ENCODE peak calls at places on chromosomes 16 and 17, in seven cellular contexts. G is HFFc6; T is fibroblast of the aortic adventitia; Z is central memory CD8-positive, alpha-beta T cell; N is cardiac septum; I is NCI-H1417 treated with DMSO at 0.1 percent for 48 hours; J is NCI-H1105 treated with DMSO at 0.1 percent for 48 hours. X is an unnamed sample.

GRCh38 chr16:75640598-75640997 is 6.9 kb downstream of the KARS1 start:
- DNase-seq in N (no peak), T (no peak), J (no peak), I (no peak), Z (no peak), G (no peak), X (no peak)

GRCh38 chr17:46154151-46154816 is 38.9 kb downstream of the KANSL1 start:
- DNase-seq in J (no peak), I (no peak), N (no peak), Z (no peak), G (peak; percentile 21), T (no peak), X (no peak)

GRCh38 chr16:68444058-68444657 is 4.2 kb downstream of the SMPD3 start:
- DNase-seq in N (peak; percentile 26), T (peak; percentile 30), G (peak; percentile 14), I (no peak), Z (no peak), J (no peak), X (no peak)

GRCh38 chr17:37553357-37553966 is 55.8 kb downstream of the SYNRG start:
- DNase-seq in G (no peak), T (no peak), J (no peak), N (no peak), I (no peak), Z (no peak), X (no peak)

GRCh38 chr16:13923703-13924298 is 3.8 kb downstream of the ERCC4 start:
- DNase-seq in J (peak; percentile 62), G (peak; percentile 51), I (peak; percentile 22), N (no peak), T (peak; percentile 83), Z (no peak), X (no peak)

GRCh38 chr16:69057400-69058378 is 47.8 kb upstream of the HAS3 start:
- DNase-seq in T (peak; percentile 91), N (no peak), J (no peak), I (no peak), Z (no peak), G (peak; percentile 87), X (no peak)

GRCh38 chr17:31390748-31391495 is 553 bp upstream of the RAB11FIP4 start:
- DNase-seq in I (no peak), Z (no peak), G (no peak), J (peak; percentile 19), N (no peak), T (no peak), X (no peak)

GRCh38 chr16:74813109-74813641 is 38.6 kb upstream of the FA2H start:
- DNase-seq in T (peak; percentile 58), N (peak; percentile 85), G (peak; percentile 45), J (peak; percentile 70), I (no peak), Z (peak; percentile 33), X (peak; percentile 28)

GRCh38 chr17:70622382-70623260 is 453.3 kb downstream of the KCNJ2 start:
- DNase-seq in G (no peak), T (peak; percentile 2), Z (no peak), N (no peak), I (no peak), J (peak; percentile 34), X (no peak)

GRCh38 chr17:48162946-48163506 is 55.5 kb downstream of the SNX11 start:
- DNase-seq in N (no peak), J (peak; percentile 35), G (no peak), T (peak; percentile 15), Z (no peak), I (no peak), X (no peak)

GRCh38 chr17:69812240-69812837 is 262.7 kb upstream of the KCNJ16 start:
- DNase-seq in N (no peak), I (no peak), J (no peak), Z (no peak), G (no peak), T (no peak), X (no peak)

GRCh38 chr17:55430531-55431228 is 9.0 kb upstream of the MMD start:
- DNase-seq in N (no peak), T (no peak), Z (no peak), G (no peak), J (no peak), I (no peak), X (no peak)

GRCh38 chr16:79911660-79912059 is 311.1 kb upstream of the MAF start:
- DNase-seq in Z (no peak), T (no peak), G (no peak), N (no peak), J (no peak), I (no peak), X (no peak)

GRCh38 chr17:56913000-56913866 is 616 bp downstream of the TRIM25 start:
- DNase-seq in N (peak; percentile 79), J (peak; percentile 61), Z (no peak), G (no peak), T (no peak), I (no peak), X (peak; percentile 56)

GRCh38 chr17:36934759-36935630 is 2.3 kb upstream of the LHX1 start:
- DNase-seq in N (no peak), J (no peak), G (no peak), I (no peak), T (no peak), Z (no peak), X (peak; percentile 38)

GRCh38 chr16:3182608-3183444 is 5.2 kb upstream of the OR1F1 start:
- DNase-seq in T (peak; percentile 46), Z (no peak), N (peak; percentile 83), I (no peak), G (peak; percentile 65), J (no peak), X (no peak)